ENCODE peak calls at places on chromosomes 13 and 19, in seven cellular contexts. E, F, M, B, I, X and Z are unnamed samples.

GRCh38 chr13:109666656-109667448 is 119.5 kb downstream of the IRS2 start:
- DNase-seq in E (peak), F (no peak), M (no peak), B (no peak), I (no peak), X (no peak), Z (no peak)

GRCh38 chr13:83085186-83085900 is 796.9 kb downstream of the SLITRK1 start:
- DNase-seq in E (no peak), F (peak), M (no peak), B (no peak), I (no peak), X (no peak), Z (no peak)

GRCh38 chr13:24081388-24081787 is 79.1 kb upstream of the SPATA13 start:
- DNase-seq in E (no peak), F (no peak), M (no peak), B (no peak), I (no peak), X (no peak), Z (no peak)

GRCh38 chr19:16116067-16116466 is 4.4 kb downstream of the RAB8A start:
- DNase-seq in E (no peak), F (no peak), M (no peak), B (no peak), I (no peak), X (no peak), Z (no peak)

GRCh38 chr19:56124578-56124977 is 3.5 kb upstream of the ZNF787 start:
- DNase-seq in E (no peak), F (no peak), M (no peak), B (no peak), I (no peak), X (no peak), Z (no peak)

GRCh38 chr13:45718992-45719391 is 16.9 kb downstream of the CBY2 start:
- DNase-seq in E (peak), F (peak), M (no peak), B (no peak), I (no peak), X (no peak), Z (no peak)

GRCh38 chr19:46944918-46945628 is 74.6 kb upstream of the NPAS1 start:
- DNase-seq in E (peak), F (peak), M (no peak), B (no peak), I (peak), X (peak), Z (peak)

GRCh38 chr13:31951215-31951678 is 80.3 kb upstream of the FRY start:
- DNase-seq in E (peak), F (no peak), M (no peak), B (no peak), I (no peak), X (no peak), Z (peak)

GRCh38 chr13:99303863-99304521 is 3.2 kb downstream of the GPR183 start:
- DNase-seq in E (no peak), F (no peak), M (no peak), B (no peak), I (peak), X (no peak), Z (no peak)

GRCh38 chr19:48321622-48322591 is 3.4 kb upstream of the EMP3 start:
- DNase-seq in E (peak), F (peak), M (peak), B (peak), I (peak), X (peak), Z (peak)

GRCh38 chr13:31050486-31051400 is 111.0 kb downstream of the HSPH1 start:
- DNase-seq in E (no peak), F (peak), M (no peak), B (no peak), I (no peak), X (no peak), Z (no peak)